ENCODE peak calls at places on chromosomes 4 and X, in four cellular contexts. D, U, N and T are unnamed samples.
A peak's percentile ranks its signal among the peaks of the same experiment; 100 is the strongest.

GRCh38 chr4:103374773-103375172 is 176.6 kb upstream of the CENPE start:
- DNase-seq in U (no peak), D (no peak), N (no peak), T (no peak)

GRCh38 chr4:118351851-118352827 is 664 bp downstream of the PRSS12 start:
- DNase-seq in U (no peak), N (peak; percentile 4), D (no peak), T (peak; percentile 62)

GRCh38 chr4:168514249-168514852 is 17.5 kb downstream of the PALLD start:
- DNase-seq in N (peak; percentile 5), D (no peak), U (peak; percentile 12), T (no peak)

GRCh38 chrX:2732076-2732475 is 19.8 kb upstream of the XG start:
- DNase-seq in U (no peak), D (no peak), N (no peak), T (no peak)

GRCh38 chr4:179097741-179098140 is 1655.5 kb upstream of the AGA start:
- DNase-seq in N (no peak), U (peak; percentile 6), D (no peak), T (peak; percentile 61)

GRCh38 chrX:105307762-105308161 is 87.3 kb upstream of the TEX13A start:
- DNase-seq in N (no peak), U (no peak), D (no peak), T (no peak)

GRCh38 chrX:125004799-125005198 is 314.9 kb upstream of the TEX13C start:
- DNase-seq in U (peak; percentile 10), D (no peak), N (no peak), T (no peak)

GRCh38 chr4:99816611-99817309 is at the start of gene DAPP1:
- DNase-seq in N (no peak), U (no peak), D (peak; percentile 94), T (no peak)

GRCh38 chr4:159227984-159228383 is 125.1 kb downstream of the RAPGEF2 start:
- DNase-seq in N (peak; percentile 3), D (no peak), U (no peak), T (peak; percentile 21)

GRCh38 chr4:70746179-70746839 is 24.5 kb downstream of the RUFY3 start:
- DNase-seq in D (no peak), U (no peak), N (no peak), T (no peak)

GRCh38 chr4:182292657-182293056 is 49.5 kb downstream of the TENM3 start:
- DNase-seq in U (no peak), N (no peak), D (no peak), T (no peak)

GRCh38 chrX:129831486-129831885 is 12.2 kb downstream of the ZDHHC9 start:
- DNase-seq in D (no peak), N (no peak), U (no peak), T (no peak)

GRCh38 chrX:39633293-39633692 is 464.5 kb downstream of the BCOR start:
- DNase-seq in N (no peak), U (no peak), D (no peak), T (no peak)

GRCh38 chr4:1094336-1094690 is 19.1 kb downstream of the RNF212 start:
- DNase-seq in N (no peak), U (no peak), D (no peak), T (no peak)

GRCh38 chr4:41391271-41391670 is 134.5 kb downstream of the UCHL1 start:
- DNase-seq in D (no peak), U (no peak), N (no peak), T (no peak)

GRCh38 chr4:95108883-95109421 is 351.2 kb downstream of the BMPR1B start:
- DNase-seq in U (no peak), D (no peak), N (no peak), T (no peak)

GRCh38 chr4:101871962-101872676 is 81.6 kb downstream of the BANK1 start:
- DNase-seq in N (no peak), D (no peak), U (no peak), T (no peak)

GRCh38 chrX:4764888-4765287 is 1051.4 kb upstream of the PRKX start:
- DNase-seq in D (no peak), U (no peak), N (no peak), T (no peak)

GRCh38 chrX:149877636-149878035 is 3.3 kb upstream of the MAGEA8 start:
- DNase-seq in U (no peak), N (no peak), D (no peak), T (no peak)
- TF ChIP-seq ATF2 in U (no peak), N (no peak), D (no peak), T (no peak)

GRCh38 chr4:92599044-92599443 is 295.3 kb downstream of the GRID2 start:
- DNase-seq in U (no peak), N (no peak), D (no peak), T (no peak)

GRCh38 chr4:92606227-92606626 is 302.5 kb downstream of the GRID2 start:
- DNase-seq in D (no peak), U (no peak), N (no peak), T (no peak)

DNA sequence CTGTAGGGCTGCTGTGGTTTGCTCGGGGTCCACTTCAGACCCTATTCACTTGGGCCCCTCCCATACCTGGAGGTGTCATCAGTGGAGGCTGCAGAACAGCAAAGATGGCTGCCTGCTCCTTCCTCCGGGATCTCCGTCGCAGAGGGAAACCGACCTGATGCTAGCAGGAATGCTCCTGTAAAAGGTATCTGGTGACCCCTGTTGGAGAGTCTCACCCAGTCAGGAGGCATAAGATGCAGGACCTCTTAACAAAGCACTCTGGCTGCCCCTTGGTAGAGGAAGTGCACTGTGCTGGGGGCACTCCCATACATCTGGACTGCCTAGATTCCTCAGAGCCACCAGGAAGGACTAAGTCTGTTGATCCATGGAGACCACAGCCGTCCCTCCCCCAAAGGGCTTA is 296.9 kb downstream of the GRID2 start:
- DNase-seq in U (no peak), N (peak; percentile 3), D (no peak), T (peak; percentile 52)
- TF ChIP-seq CREB1 in U (no peak), N (no peak), D (no peak), T (no peak)

DNA sequence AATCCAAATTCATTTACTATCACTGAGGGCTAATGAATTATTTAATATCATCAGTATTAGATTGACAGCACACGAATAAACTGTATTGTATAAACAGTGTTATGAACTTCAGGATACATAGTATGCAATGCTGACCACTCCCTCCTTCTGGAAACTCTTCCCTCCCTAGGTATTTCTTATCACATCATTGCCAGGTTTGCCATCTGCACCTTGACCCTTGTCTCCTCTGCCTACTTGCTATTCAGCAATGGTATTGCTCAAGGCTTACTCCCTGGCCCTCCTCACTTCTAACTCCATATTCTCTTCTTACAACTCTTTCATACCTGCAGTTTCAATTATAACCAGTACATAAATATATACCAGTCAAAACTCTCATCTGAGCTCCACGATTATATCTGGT is 38.9 kb downstream of the ATP8A1 start:
- DNase-seq in N (no peak), U (no peak), D (no peak), T (no peak)
- TF ChIP-seq ETV6 in N (no peak), U (no peak), D (no peak), T (no peak)

GRCh38 chr4:153759407-153760226 is at the start of gene RNF175:
- DNase-seq in N (no peak), U (peak; percentile 26), D (no peak), T (peak; percentile 51)
- TF ChIP-seq ATF2 in N (no peak), U (no peak), D (no peak), T (no peak)

GRCh38 chrX:149630681-149631292 is 805 bp downstream of the TMEM185A start:
- DNase-seq in D (no peak), N (peak; percentile 18), U (peak; percentile 16), T (no peak)
- TF ChIP-seq CREB1 in D (no peak), N (no peak), U (no peak), T (no peak)

GRCh38 chrX:65643046-65643785 is 24.2 kb upstream of the MSN start:
- DNase-seq in U (no peak), N (no peak), D (no peak), T (no peak)

GRCh38 chrX:65647801-65648200 is 19.7 kb upstream of the MSN start:
- DNase-seq in D (no peak), N (no peak), U (no peak), T (no peak)

GRCh38 chrX:65644621-65645287 is 22.7 kb upstream of the MSN start:
- DNase-seq in U (no peak), N (no peak), D (no peak), T (no peak)

DNA sequence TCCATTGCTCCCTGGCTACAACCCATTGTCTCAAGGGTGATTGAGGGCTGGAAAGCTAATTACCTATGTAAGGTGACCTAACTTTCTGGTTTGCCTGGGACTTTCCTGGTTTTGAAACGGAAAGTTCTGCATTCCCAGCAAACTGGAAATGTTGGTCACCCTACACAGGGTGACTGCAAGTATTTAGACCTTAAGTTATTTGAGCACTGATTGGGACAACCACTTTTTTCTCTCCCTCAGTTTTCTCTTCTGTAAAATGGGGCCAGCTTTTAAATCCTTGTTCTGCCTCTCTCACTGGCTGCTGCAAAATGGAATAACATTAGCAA is 23.7 kb upstream of the MSN start:
- DNase-seq in U (no peak), D (no peak), N (no peak), T (no peak)
- TF ChIP-seq ETV6 in U (no peak), D (no peak), N (no peak), T (no peak)